ENCODE peak calls at places on chromosomes 5 and 9, in five cellular contexts. One of them, this sample, is unnamed.

GRCh38 chr5:115179068-115179958 is 9.6 kb upstream of the TRIM36 start:
- DNase-seq in stomach: no peak
- DNase-seq in AG10803: no peak
- DNase-seq in fibroblast of lung: no peak
- DNase-seq in kidney epithelial cell: no peak
- DNase-seq in this sample: peak; percentile 49

GRCh38 chr5:96709152-96709821 is 47.1 kb downstream of the CAST start:
- DNase-seq in stomach: no peak
- DNase-seq in AG10803: peak; percentile 77
- DNase-seq in fibroblast of lung: peak; percentile 74
- DNase-seq in kidney epithelial cell: no peak
- DNase-seq in this sample: no peak

GRCh38 chr5:90940227-90940995 is 381.8 kb downstream of the ADGRV1 start:
- DNase-seq in stomach: no peak
- DNase-seq in AG10803: peak; percentile 10
- DNase-seq in fibroblast of lung: peak; percentile 42
- DNase-seq in kidney epithelial cell: no peak
- DNase-seq in this sample: peak; percentile 59

GRCh38 chr9:124625084-124625483 is 117.9 kb upstream of the NR5A1 start:
- DNase-seq in stomach: no peak
- DNase-seq in AG10803: no peak
- DNase-seq in fibroblast of lung: no peak
- DNase-seq in kidney epithelial cell: no peak
- DNase-seq in this sample: no peak

GRCh38 chr5:1317921-1318565 is 23.2 kb upstream of the TERT start:
- DNase-seq in stomach: no peak
- DNase-seq in AG10803: no peak
- DNase-seq in fibroblast of lung: no peak
- DNase-seq in kidney epithelial cell: no peak
- DNase-seq in this sample: no peak

GRCh38 chr9:78707481-78707977 is 410.6 kb downstream of the PSAT1 start:
- DNase-seq in stomach: no peak
- DNase-seq in AG10803: peak; percentile 90
- DNase-seq in fibroblast of lung: peak; percentile 30
- DNase-seq in kidney epithelial cell: no peak
- DNase-seq in this sample: no peak

GRCh38 chr9:21056931-21057330 is 20.8 kb downstream of the IFNB1 start:
- DNase-seq in stomach: no peak
- DNase-seq in AG10803: peak; percentile 31
- DNase-seq in fibroblast of lung: peak; percentile 36
- DNase-seq in kidney epithelial cell: peak; percentile 14
- DNase-seq in this sample: no peak

GRCh38 chr9:113682297-113682771 is 193.8 kb upstream of the ZNF618 start:
- DNase-seq in stomach: peak; percentile 86
- DNase-seq in AG10803: peak; percentile 76
- DNase-seq in fibroblast of lung: peak; percentile 92
- DNase-seq in kidney epithelial cell: peak; percentile 52
- DNase-seq in this sample: peak; percentile 85

GRCh38 chr5:59186623-59187022 is 603.7 kb downstream of the RAB3C start:
- DNase-seq in stomach: no peak
- DNase-seq in AG10803: no peak
- DNase-seq in fibroblast of lung: no peak
- DNase-seq in kidney epithelial cell: no peak
- DNase-seq in this sample: no peak

GRCh38 chr5:32540446-32540845 is 44.9 kb upstream of the SUB1 start:
- DNase-seq in stomach: no peak
- DNase-seq in AG10803: no peak
- DNase-seq in fibroblast of lung: no peak
- DNase-seq in kidney epithelial cell: no peak
- DNase-seq in this sample: no peak

GRCh38 chr5:56676091-56676768 is 139.1 kb upstream of the MAP3K1 start:
- DNase-seq in stomach: no peak
- DNase-seq in AG10803: no peak
- DNase-seq in fibroblast of lung: no peak
- DNase-seq in kidney epithelial cell: no peak
- DNase-seq in this sample: peak; percentile 38

GRCh38 chr9:25094518-25094917 is 548.8 kb upstream of the IZUMO3 start:
- DNase-seq in stomach: no peak
- DNase-seq in AG10803: no peak
- DNase-seq in fibroblast of lung: no peak
- DNase-seq in kidney epithelial cell: no peak
- DNase-seq in this sample: no peak

GRCh38 chr9:87883990-87884389 is 1.3 kb downstream of the SPATA31E1 start:
- DNase-seq in stomach: no peak
- DNase-seq in AG10803: no peak
- DNase-seq in fibroblast of lung: no peak
- DNase-seq in kidney epithelial cell: no peak
- DNase-seq in this sample: peak; percentile 43

GRCh38 chr9:75181748-75182147 is 93.4 kb downstream of the OSTF1 start:
- DNase-seq in stomach: no peak
- DNase-seq in AG10803: no peak
- DNase-seq in fibroblast of lung: peak; percentile 28
- DNase-seq in kidney epithelial cell: peak; percentile 56
- DNase-seq in this sample: no peak

GRCh38 chr5:143370440-143370839 is 33.0 kb downstream of the NR3C1 start:
- DNase-seq in stomach: no peak
- DNase-seq in AG10803: no peak
- DNase-seq in fibroblast of lung: no peak
- DNase-seq in kidney epithelial cell: no peak
- DNase-seq in this sample: no peak

GRCh38 chr9:121760571-121760970 is 109.1 kb downstream of the DAB2IP start:
- DNase-seq in stomach: no peak
- DNase-seq in AG10803: no peak
- DNase-seq in fibroblast of lung: no peak
- DNase-seq in kidney epithelial cell: no peak
- DNase-seq in this sample: no peak

GRCh38 chr5:124355928-124356327 is 390.5 kb downstream of the ZNF608 start:
- DNase-seq in stomach: no peak
- DNase-seq in AG10803: no peak
- DNase-seq in fibroblast of lung: no peak
- DNase-seq in kidney epithelial cell: no peak
- DNase-seq in this sample: no peak

GRCh38 chr5:139640432-139641115 is 7.6 kb upstream of the CXXC5 start:
- DNase-seq in stomach: peak; percentile 21
- DNase-seq in AG10803: no peak
- DNase-seq in fibroblast of lung: no peak
- DNase-seq in kidney epithelial cell: no peak
- DNase-seq in this sample: no peak

GRCh38 chr5:143762636-143763035 is 49.3 kb upstream of the HMHB1 start:
- DNase-seq in stomach: no peak
- DNase-seq in AG10803: no peak
- DNase-seq in fibroblast of lung: no peak
- DNase-seq in kidney epithelial cell: no peak
- DNase-seq in this sample: no peak

GRCh38 chr9:87803166-87803565 is 77.2 kb downstream of the CTSL start:
- DNase-seq in stomach: no peak
- DNase-seq in AG10803: no peak
- DNase-seq in fibroblast of lung: no peak
- DNase-seq in kidney epithelial cell: no peak
- DNase-seq in this sample: no peak

GRCh38 chr9:129408535-129409215 is 212.2 kb downstream of the C9orf50 start:
- DNase-seq in stomach: peak; percentile 85
- DNase-seq in AG10803: no peak
- DNase-seq in fibroblast of lung: no peak
- DNase-seq in kidney epithelial cell: no peak
- DNase-seq in this sample: no peak

GRCh38 chr9:74644015-74644414 is 146.9 kb downstream of the RORB start:
- DNase-seq in stomach: no peak
- DNase-seq in AG10803: no peak
- DNase-seq in fibroblast of lung: no peak
- DNase-seq in kidney epithelial cell: no peak
- DNase-seq in this sample: no peak

GRCh38 chr9:136392538-136393449 is 7.2 kb downstream of the SNAPC4 start:
- DNase-seq in stomach: no peak
- DNase-seq in AG10803: no peak
- DNase-seq in fibroblast of lung: no peak
- DNase-seq in kidney epithelial cell: no peak
- DNase-seq in this sample: no peak

GRCh38 chr5:123036391-123037103 is at the start of gene PPIC:
- DNase-seq in stomach: peak; percentile 89
- DNase-seq in AG10803: peak; percentile 80
- DNase-seq in fibroblast of lung: peak; percentile 81
- DNase-seq in kidney epithelial cell: peak; percentile 31
- DNase-seq in this sample: peak; percentile 81

GRCh38 chr5:133944263-133945230 is 23.9 kb downstream of the C5orf15 start:
- DNase-seq in stomach: peak; percentile 79
- DNase-seq in AG10803: peak; percentile 17
- DNase-seq in fibroblast of lung: peak; percentile 60
- DNase-seq in kidney epithelial cell: no peak
- DNase-seq in this sample: peak; percentile 79

GRCh38 chr5:135194573-135195266 is 160.7 kb upstream of the PITX1 start:
- DNase-seq in stomach: peak; percentile 15
- DNase-seq in AG10803: peak; percentile 40
- DNase-seq in fibroblast of lung: peak; percentile 48
- DNase-seq in kidney epithelial cell: no peak
- DNase-seq in this sample: no peak

GRCh38 chr9:136799079-136799853 is 3.1 kb downstream of the CCDC183 start:
- DNase-seq in stomach: peak; percentile 89
- DNase-seq in AG10803: no peak
- DNase-seq in fibroblast of lung: no peak
- DNase-seq in kidney epithelial cell: no peak
- DNase-seq in this sample: no peak

GRCh38 chr5:18394154-18394804 is 760.0 kb downstream of the TAF11L14 start:
- DNase-seq in stomach: peak; percentile 48
- DNase-seq in AG10803: peak; percentile 26
- DNase-seq in fibroblast of lung: peak; percentile 46
- DNase-seq in kidney epithelial cell: peak; percentile 37
- DNase-seq in this sample: peak; percentile 82

GRCh38 chr5:173303878-173304590 is 24.2 kb downstream of the STC2 start:
- DNase-seq in stomach: no peak
- DNase-seq in AG10803: no peak
- DNase-seq in fibroblast of lung: peak; percentile 37
- DNase-seq in kidney epithelial cell: peak; percentile 58
- DNase-seq in this sample: no peak

GRCh38 chr9:20865357-20865756 is 166.1 kb downstream of the HACD4 start:
- DNase-seq in stomach: no peak
- DNase-seq in AG10803: no peak
- DNase-seq in fibroblast of lung: no peak
- DNase-seq in kidney epithelial cell: no peak
- DNase-seq in this sample: no peak

GRCh38 chr9:18855636-18856035 is 177.4 kb downstream of the SAXO1 start:
- DNase-seq in stomach: peak; percentile 82
- DNase-seq in AG10803: no peak
- DNase-seq in fibroblast of lung: no peak
- DNase-seq in kidney epithelial cell: no peak
- DNase-seq in this sample: no peak

GRCh38 chr5:135238622-135239460 is 160.2 kb downstream of the MACROH2A1 start:
- DNase-seq in stomach: peak; percentile 20
- DNase-seq in AG10803: no peak
- DNase-seq in fibroblast of lung: no peak
- DNase-seq in kidney epithelial cell: no peak
- DNase-seq in this sample: no peak

GRCh38 chr9:123617952-123618678 is 262.1 kb downstream of the CRB2 start:
- DNase-seq in stomach: no peak
- DNase-seq in AG10803: no peak
- DNase-seq in fibroblast of lung: no peak
- DNase-seq in kidney epithelial cell: no peak
- DNase-seq in this sample: no peak

GRCh38 chr9:19229725-19230355 is 653 bp upstream of the DENND4C start:
- DNase-seq in stomach: no peak
- DNase-seq in AG10803: no peak
- DNase-seq in fibroblast of lung: no peak
- DNase-seq in kidney epithelial cell: no peak
- DNase-seq in this sample: peak; percentile 77

GRCh38 chr9:130330202-130330601 is 64.6 kb downstream of the HMCN2 start:
- DNase-seq in stomach: no peak
- DNase-seq in AG10803: no peak
- DNase-seq in fibroblast of lung: no peak
- DNase-seq in kidney epithelial cell: no peak
- DNase-seq in this sample: no peak

GRCh38 chr5:56317923-56318561 is 84.9 kb upstream of the ANKRD55 start:
- DNase-seq in stomach: no peak
- DNase-seq in AG10803: no peak
- DNase-seq in fibroblast of lung: no peak
- DNase-seq in kidney epithelial cell: no peak
- DNase-seq in this sample: no peak

GRCh38 chr9:93305497-93306020 is 121.6 kb downstream of the WNK2 start:
- DNase-seq in stomach: peak; percentile 24
- DNase-seq in AG10803: no peak
- DNase-seq in fibroblast of lung: no peak
- DNase-seq in kidney epithelial cell: no peak
- DNase-seq in this sample: no peak

GRCh38 chr5:178338126-178338749 is 105.6 kb upstream of the PHYKPL start:
- DNase-seq in stomach: no peak
- DNase-seq in AG10803: no peak
- DNase-seq in fibroblast of lung: no peak
- DNase-seq in kidney epithelial cell: no peak
- DNase-seq in this sample: no peak

GRCh38 chr5:111364992-111365391 is 140.8 kb downstream of the CAMK4 start:
- DNase-seq in stomach: no peak
- DNase-seq in AG10803: no peak
- DNase-seq in fibroblast of lung: peak; percentile 23
- DNase-seq in kidney epithelial cell: no peak
- DNase-seq in this sample: no peak

GRCh38 chr9:93122721-93123221 is 11.3 kb downstream of the NINJ1 start:
- DNase-seq in stomach: no peak
- DNase-seq in AG10803: no peak
- DNase-seq in fibroblast of lung: no peak
- DNase-seq in kidney epithelial cell: no peak
- DNase-seq in this sample: peak; percentile 8